ENCODE peak calls at places on chromosomes 4 and X, in six cellular contexts. D is breast epithelium, Y is transverse colon, O is esophagus muscularis mucosa, P is upper lobe of left lung, R is sigmoid colon. M is an unnamed sample.

GRCh38 chrX:109629310-109629709 is 4.3 kb upstream of the KCNE5 start:
- DNase-seq in R (no peak), Y (no peak), O (no peak), P (no peak), D (no peak), M (no peak)

GRCh38 chr4:95516528-95517011 is 32.2 kb downstream of the UNC5C start:
- DNase-seq in R (no peak), D (no peak), Y (no peak), O (no peak), P (no peak), M (no peak)

GRCh38 chrX:29172880-29173279 is 585.6 kb downstream of the IL1RAPL1 start:
- DNase-seq in R (no peak), D (no peak), Y (no peak), P (no peak), O (no peak), M (no peak)

GRCh38 chrX:135973548-135974278 is at the start of gene MMGT1:
- DNase-seq in R (peak), O (peak), D (peak), Y (peak), P (peak), M (no peak)

GRCh38 chr4:139841464-139842195 is 176.0 kb downstream of the MGST2 start:
- DNase-seq in P (no peak), R (no peak), O (peak), Y (peak), D (no peak), M (no peak)

GRCh38 chrX:135516376-135516775 is 4.1 kb upstream of the INTS6L start:
- DNase-seq in D (no peak), O (no peak), Y (no peak), P (peak), R (no peak), M (no peak)

GRCh38 chr4:152937535-152938236 is 1.6 kb downstream of the FHDC1 start:
- DNase-seq in O (no peak), D (peak), R (no peak), P (no peak), Y (peak), M (no peak)

GRCh38 chr4:40399578-40399977 is 64.4 kb downstream of the CHRNA9 start:
- DNase-seq in O (no peak), Y (no peak), D (no peak), P (no peak), R (no peak), M (no peak)

GRCh38 chr4:73832651-73833237 is 3.7 kb upstream of the CXCL6 start:
- DNase-seq in D (no peak), Y (no peak), P (no peak), R (no peak), O (no peak), M (no peak)

GRCh38 chr4:185304944-185305690 is 90.6 kb downstream of the LRP2BP start:
- DNase-seq in Y (peak), O (no peak), D (no peak), P (peak), R (no peak), M (no peak)

DNA sequence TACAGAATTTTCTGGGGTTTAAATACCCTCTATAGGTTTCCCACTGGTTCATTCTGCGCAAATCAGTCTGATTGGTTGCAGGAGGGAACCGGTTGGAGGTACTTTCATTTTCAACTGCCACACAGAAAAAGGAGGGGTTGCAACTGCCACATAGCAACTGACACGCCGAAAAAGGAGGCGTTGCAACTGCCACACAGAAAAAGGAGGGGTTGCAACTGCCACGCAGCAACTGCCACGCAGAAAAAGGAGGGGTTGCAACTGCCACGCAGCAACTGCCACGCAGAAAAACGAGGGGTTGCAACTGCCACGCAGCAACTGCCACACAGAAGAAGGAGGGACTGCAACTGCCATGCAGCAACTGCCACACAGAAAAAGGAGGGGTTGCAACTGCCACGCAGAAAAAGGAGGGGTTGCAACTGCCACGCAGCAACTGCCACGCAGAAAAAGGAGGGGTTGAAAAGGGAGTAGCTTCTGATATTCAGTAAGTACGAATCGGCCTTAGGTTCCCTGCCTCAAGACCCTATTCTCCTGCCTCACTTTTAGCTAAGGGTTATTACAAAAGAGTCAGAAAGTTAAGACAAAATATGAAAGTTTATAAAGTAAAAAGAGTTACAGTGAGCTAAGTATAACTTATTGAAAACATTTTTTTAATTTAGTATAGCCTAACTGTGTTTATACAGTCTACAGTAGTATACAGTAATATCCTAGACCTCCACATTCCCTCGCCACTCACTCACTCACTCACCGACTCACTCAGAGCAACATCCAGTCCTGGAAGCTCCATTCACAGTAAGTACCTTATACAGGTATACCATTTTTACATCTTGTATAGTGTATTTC is 431.8 kb downstream of the KCTD8 start:
- DNase-seq in P (no peak), Y (no peak), R (no peak), O (no peak), D (no peak), M (no peak)
- TF ChIP-seq POLR2AphosphoS5 in P (no peak), Y (no peak), R (no peak), O (no peak), D (no peak), M (no peak)

GRCh38 chr4:20331642-20332041 is 79.9 kb downstream of the SLIT2 start:
- DNase-seq in R (no peak), P (no peak), Y (no peak), O (no peak), D (no peak), M (no peak)

GRCh38 chr4:20323991-20324390 is 72.3 kb downstream of the SLIT2 start:
- DNase-seq in O (no peak), D (no peak), Y (no peak), R (no peak), P (no peak), M (no peak)

GRCh38 chr4:20326460-20326859 is 74.8 kb downstream of the SLIT2 start:
- DNase-seq in R (no peak), D (no peak), P (no peak), O (no peak), Y (no peak), M (no peak)

GRCh38 chr4:20327808-20328207 is 76.1 kb downstream of the SLIT2 start:
- DNase-seq in P (no peak), O (no peak), Y (no peak), D (no peak), R (no peak), M (no peak)

DNA sequence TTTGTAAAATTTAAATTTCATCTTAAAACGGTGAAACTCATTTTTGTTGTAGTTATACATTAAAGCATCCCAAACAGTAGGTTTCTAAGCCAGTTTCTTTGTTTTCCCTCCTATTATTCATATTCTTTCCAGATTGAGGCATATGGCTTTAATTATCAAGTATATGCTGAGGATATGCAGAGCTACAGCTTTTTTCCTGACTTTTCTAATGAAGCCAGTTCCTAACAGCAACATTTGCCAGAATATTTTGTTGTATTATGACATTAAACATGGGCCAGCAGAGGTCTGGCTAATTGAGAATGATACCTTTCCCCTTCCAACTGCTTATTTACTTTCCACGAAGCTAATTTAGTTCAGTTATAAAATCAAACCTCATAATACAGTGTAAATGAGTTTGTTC is 75.3 kb downstream of the SLIT2 start:
- DNase-seq in O (no peak), P (no peak), R (no peak), D (no peak), Y (no peak), M (no peak)
- TF ChIP-seq POLR2AphosphoS5 in O (no peak), P (no peak), R (no peak), D (no peak), Y (no peak), M (no peak)

GRCh38 chr4:15378055-15378454 is 49.8 kb upstream of the C1QTNF7 start:
- DNase-seq in O (no peak), P (no peak), R (no peak), D (no peak), Y (no peak), M (no peak)
- TF ChIP-seq POLR2AphosphoS5 in O (no peak), P (no peak), R (no peak), D (no peak), Y (no peak), M (no peak)

GRCh38 chr4:113657834-113658233 is 103.7 kb downstream of the CAMK2D start:
- DNase-seq in D (no peak), P (no peak), O (no peak), R (no peak), Y (no peak), M (no peak)

GRCh38 chr4:113659127-113659526 is 102.4 kb downstream of the CAMK2D start:
- DNase-seq in D (no peak), P (no peak), R (no peak), Y (no peak), O (no peak), M (no peak)

GRCh38 chr4:113653871-113654270 is 107.7 kb downstream of the CAMK2D start:
- DNase-seq in Y (no peak), O (no peak), P (no peak), R (no peak), D (no peak), M (no peak)
- TF ChIP-seq POLR2AphosphoS5 in Y (no peak), O (no peak), P (no peak), R (no peak), D (no peak), M (no peak)

DNA sequence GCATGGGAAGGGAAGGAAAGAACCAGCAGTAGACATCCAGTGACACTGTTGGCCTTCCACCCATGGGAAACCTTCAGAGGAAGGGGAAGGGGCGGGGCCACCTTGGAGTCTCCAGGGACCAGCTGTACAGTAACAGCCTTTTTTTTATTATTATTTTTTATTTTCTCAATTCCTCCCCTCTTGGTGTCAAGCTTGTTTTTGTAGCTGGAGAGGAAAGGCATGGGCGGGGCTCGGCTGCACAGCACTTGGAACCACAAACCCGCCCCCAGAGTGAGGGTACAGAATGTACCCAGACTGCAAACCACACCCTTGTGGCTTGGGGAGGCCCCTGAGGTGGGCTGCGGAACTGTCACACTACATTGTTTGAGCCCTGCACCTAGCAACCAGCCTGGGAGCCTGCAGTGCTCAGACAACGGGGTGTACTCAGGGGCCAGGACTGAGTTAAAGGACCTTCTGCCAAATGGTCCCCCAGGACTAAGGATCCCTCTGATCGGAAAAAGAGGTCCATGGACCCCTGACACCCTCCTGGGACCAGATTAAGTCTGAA is 45.7 kb downstream of the PRPS1 start:
- DNase-seq in R (peak), D (peak), Y (peak), O (peak), P (peak), M (no peak)
- TF ChIP-seq POLR2AphosphoS5 in R (peak), D (peak), Y (peak), O (peak), P (peak), M (peak)

DNA sequence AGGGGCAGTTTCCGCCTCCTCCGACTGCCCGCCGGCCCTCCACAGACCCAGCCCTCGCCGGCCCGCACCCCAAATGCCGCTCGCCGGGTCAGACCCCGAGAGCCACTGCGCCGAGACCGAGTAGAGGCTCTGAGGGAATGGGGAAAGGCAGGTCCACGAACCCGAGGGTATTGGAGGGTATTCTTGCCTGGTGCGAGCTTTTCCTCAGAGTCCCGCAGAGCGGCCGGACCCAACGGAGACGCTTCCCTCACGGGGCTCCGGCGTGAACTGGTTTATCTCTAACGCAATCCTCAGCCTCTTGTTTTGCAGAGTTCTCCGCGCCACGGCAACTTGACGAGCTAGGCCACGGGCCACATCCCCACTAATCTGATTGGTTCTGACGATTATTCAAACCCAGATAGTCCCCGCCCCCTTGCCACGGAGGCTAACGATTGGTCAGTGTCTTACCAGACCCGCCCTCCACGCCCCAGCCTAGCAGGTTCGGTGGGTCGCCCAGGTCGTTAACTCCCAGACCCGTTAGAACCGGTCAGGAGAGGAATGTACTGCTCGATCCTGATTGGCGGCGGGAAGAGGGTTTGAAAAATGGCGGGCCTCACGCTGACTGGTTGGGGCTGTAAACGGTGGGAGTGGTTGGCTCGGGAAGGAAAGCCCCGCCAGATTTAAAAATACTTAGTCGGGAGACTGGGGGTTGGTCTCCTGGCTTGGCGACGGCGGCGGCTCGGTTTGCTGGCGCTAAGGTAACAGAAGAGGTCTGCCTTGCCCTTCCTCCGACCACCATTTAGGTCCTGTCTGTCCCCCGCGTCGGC is at the start of gene HMGB2:
- DNase-seq in O (peak), R (peak), P (peak), D (peak), Y (peak), M (peak)
- TF ChIP-seq POLR2AphosphoS5 in O (peak), R (peak), P (peak), D (peak), Y (peak), M (peak)

DNA sequence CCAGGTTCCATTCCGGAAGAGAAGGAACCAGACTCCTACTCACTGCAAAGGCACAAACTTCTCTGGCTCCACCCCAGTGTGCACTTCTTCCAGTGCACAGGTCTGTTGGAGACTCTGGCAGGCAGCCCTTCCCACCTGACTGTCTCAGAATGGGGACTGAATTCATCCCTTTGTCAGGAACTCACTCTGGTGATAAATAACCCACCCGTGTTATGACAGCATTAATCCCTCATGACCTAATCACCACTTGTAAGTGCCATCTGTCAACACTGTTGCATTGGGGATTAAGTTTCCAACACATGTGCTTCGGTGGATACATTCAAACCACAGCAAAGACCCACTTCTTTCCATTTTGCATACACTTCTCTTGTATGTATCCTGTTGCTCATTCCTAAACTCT is 1002.9 kb upstream of the IGFBP7 start:
- DNase-seq in Y (no peak), P (no peak), R (no peak), D (no peak), O (no peak), M (no peak)
- TF ChIP-seq POLR2AphosphoS5 in Y (no peak), P (no peak), R (no peak), D (no peak), O (no peak), M (no peak)

M was measured in vagina.